ENCODE peak calls at places on chromosomes 3 and 15, in eight cellular contexts. F is stomach, A is K562, X is HepG2, B is esophagus muscularis mucosa, R is suprapubic skin, J is GM12878, C is SK-N-SH. Z is an unnamed sample.
A peak's percentile ranks its signal among the peaks of the same experiment; 100 is the strongest.

GRCh38 chr3:30516238-30516637 is 90.2 kb upstream of the TGFBR2 start:
- DNase-seq in B (no peak), F (no peak), X (no peak), R (no peak), J (no peak), C (no peak), A (no peak), Z (no peak)

GRCh38 chr15:71051539-71051938 is 63.7 kb upstream of the THSD4 start:
- DNase-seq in C (no peak), F (no peak), R (no peak), J (no peak), B (no peak), X (no peak), A (no peak), Z (no peak)

GRCh38 chr3:4805662-4806061 is 173.6 kb upstream of the BHLHE40 start:
- DNase-seq in X (no peak), B (no peak), A (no peak), F (no peak), C (no peak), J (no peak), R (no peak), Z (no peak)

GRCh38 chr3:140206196-140207040 is 271.4 kb downstream of the CLSTN2 start:
- DNase-seq in B (peak; percentile 68), F (no peak), J (no peak), X (no peak), A (peak; percentile 10), C (peak; percentile 57), R (no peak), Z (no peak)

GRCh38 chr3:179991877-179992276 is 44.9 kb downstream of the PEX5L start:
- DNase-seq in F (no peak), X (no peak), B (no peak), R (no peak), C (no peak), J (no peak), A (no peak), Z (no peak)

GRCh38 chr15:38002883-38003477 is 68.5 kb downstream of the TMCO5A start:
- DNase-seq in F (peak; percentile 64), C (no peak), J (peak; percentile 38), B (no peak), X (peak; percentile 49), R (no peak), A (no peak), Z (no peak)

GRCh38 chr15:65344909-65345275 is 32.9 kb downstream of the IGDCC3 start:
- DNase-seq in J (no peak), F (no peak), R (no peak), B (no peak), C (peak; percentile 20), X (no peak), A (no peak), Z (no peak)

GRCh38 chr15:69141286-69141701 is 19.1 kb upstream of the GLCE start:
- DNase-seq in A (no peak), B (no peak), X (peak; percentile 28), C (peak; percentile 57), J (no peak), R (no peak), F (no peak), Z (no peak)

GRCh38 chr3:16509721-16510619 is 3.5 kb downstream of the RFTN1 start:
- DNase-seq in F (no peak), J (no peak), A (no peak), C (no peak), X (no peak), R (no peak), B (no peak), Z (no peak)
- H3K4me3 ChIP-seq in F (no peak overlapping the region), J (peak overlapping the region; percentile 69), A (no peak overlapping the region), C (no peak overlapping the region), X (no peak overlapping the region), R (no peak overlapping the region), B (no peak overlapping the region), Z (no peak overlapping the region)

GRCh38 chr15:99586121-99586520 is 20.3 kb downstream of the MEF2A start:
- DNase-seq in R (no peak), X (no peak), C (no peak), A (no peak), B (no peak), J (no peak), F (no peak), Z (no peak)
- TF ChIP-seq POLR2AphosphoS5 in R (no peak), X (no peak), C (no peak), A (no peak), B (no peak), J (no peak), F (no peak), Z (no peak)

GRCh38 chr3:123380261-123380660 is 68.6 kb downstream of the ADCY5 start:
- DNase-seq in B (no peak), X (no peak), R (no peak), J (no peak), C (no peak), F (no peak), A (no peak), Z (no peak)
- H3K9me3 ChIP-seq in B (no peaks in the 10 kb centered on the region), X (no peaks in the 10 kb centered on the region), R (no peaks in the 10 kb centered on the region), J (no peaks in the 10 kb centered on the region), C (no peaks in the 10 kb centered on the region), F (no peaks in the 10 kb centered on the region), A (no peaks in the 10 kb centered on the region), Z (no peaks in the 10 kb centered on the region)

GRCh38 chr3:127135241-127136023 is 57.5 kb upstream of the PRR23E start:
- DNase-seq in X (no peak), C (peak; percentile 92), R (no peak), F (no peak), B (no peak), A (peak; percentile 11), J (no peak), Z (no peak)
- H3K4me3 ChIP-seq in X (no peak overlapping the region), C (peak overlapping the region; percentile 32), R (peak overlapping the region; percentile 44), F (peak overlapping the region; percentile 11), B (peak overlapping the region; percentile 51), A (no peak overlapping the region), J (no peak overlapping the region), Z (no peak overlapping the region)

DNA sequence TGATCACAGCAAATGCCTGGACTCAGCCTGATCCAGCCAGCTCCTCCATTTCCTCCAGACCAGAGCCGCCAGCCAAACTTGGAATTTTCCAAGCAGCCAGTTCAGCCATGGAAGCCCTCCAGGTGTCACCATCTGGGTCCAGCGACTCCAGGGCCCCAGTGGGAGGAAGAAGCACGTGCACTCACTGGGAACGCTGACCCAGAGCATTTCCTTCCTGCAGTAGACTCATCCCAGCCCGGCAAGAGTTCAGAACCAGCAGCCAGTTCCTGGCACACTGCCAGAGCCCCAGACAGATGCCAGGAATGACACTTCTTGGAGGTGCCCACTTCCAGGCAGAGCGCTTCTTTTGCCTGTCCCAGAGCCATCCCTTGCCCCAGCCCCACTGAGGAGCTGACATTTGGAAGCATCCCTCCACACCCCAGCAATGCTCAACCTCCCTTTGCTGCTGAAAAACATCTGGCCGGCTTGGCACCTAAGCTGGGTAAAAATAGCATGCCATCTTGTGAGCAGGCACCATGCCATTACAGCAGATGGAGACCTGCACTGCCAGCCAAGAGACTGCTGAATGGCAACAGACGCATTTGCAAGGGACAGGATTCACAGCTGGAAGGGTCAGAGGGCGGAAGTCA is 460.3 kb upstream of the PROK2 start:
- DNase-seq in R (no peak), X (no peak), F (peak; percentile 66), B (no peak), J (no peak), C (peak; percentile 51), A (no peak), Z (no peak)
- TF ChIP-seq POLR2AphosphoS5 in R (no peak), X (no peak), F (no peak), B (no peak), J (no peak), C (no peak), A (no peak), Z (no peak)

Z was measured in SK-N-MC.